ENCODE peak calls at places on chromosome 12, in four cellular contexts. M, S, Q and R are unnamed samples.

GRCh38 chr12:124289634-124290600 is 5.0 kb upstream of the RFLNA start:
- DNase-seq in M (no peak), S (peak), Q (no peak), R (no peak)

GRCh38 chr12:13248956-13249355 is 52.4 kb downstream of the EMP1 start:
- DNase-seq in M (no peak), S (no peak), Q (no peak), R (no peak)

GRCh38 chr12:49763006-49763591 is 21.7 kb downstream of the TMBIM6 start:
- DNase-seq in M (peak), S (peak), Q (no peak), R (peak)

GRCh38 chr12:45468751-45469615 is 253.1 kb downstream of the ANO6 start:
- DNase-seq in M (no peak), S (no peak), Q (no peak), R (no peak)

GRCh38 chr12:7130791-7131501 is 775 bp downstream of the CLSTN3 start:
- DNase-seq in M (no peak), S (peak), Q (peak), R (peak)

GRCh38 chr12:17301544-17301943 is 695.6 kb upstream of the LMO3 start:
- DNase-seq in M (no peak), S (no peak), Q (no peak), R (no peak)

GRCh38 chr12:77372469-77372868 is 307.1 kb upstream of the E2F7 start:
- DNase-seq in M (no peak), S (no peak), Q (no peak), R (no peak)

GRCh38 chr12:132373967-132374820 is 44.8 kb upstream of the GALNT9 start:
- DNase-seq in M (no peak), S (peak), Q (no peak), R (peak)

GRCh38 chr12:91811481-91812287 is 334.0 kb downstream of the BTG1 start:
- DNase-seq in M (peak), S (peak), Q (peak), R (peak)

GRCh38 chr12:109797905-109798669 is 35.1 kb downstream of the TRPV4 start:
- DNase-seq in M (no peak), S (no peak), Q (no peak), R (peak)

GRCh38 chr12:124852329-124852831 is 11.3 kb downstream of the SCARB1 start:
- DNase-seq in M (no peak), S (peak), Q (no peak), R (no peak)

GRCh38 chr12:51517800-51518199 is 73.2 kb upstream of the SCN8A start:
- DNase-seq in M (no peak), S (no peak), Q (no peak), R (no peak)

GRCh38 chr12:68263366-68263765 is 10.0 kb upstream of the IL22 start:
- DNase-seq in M (no peak), S (peak), Q (no peak), R (no peak)

GRCh38 chr12:57896437-57897201 is 44.7 kb upstream of the ATP23 start:
- DNase-seq in M (peak), S (peak), Q (no peak), R (peak)

GRCh38 chr12:69901141-69901900 is 76.3 kb downstream of the MYRFL start:
- DNase-seq in M (no peak), S (peak), Q (no peak), R (no peak)

GRCh38 chr12:50282581-50283229 is 615 bp downstream of the LIMA1 start:
- DNase-seq in M (peak), S (peak), Q (no peak), R (peak)

GRCh38 chr12:132160671-132161045 is 16.4 kb downstream of the NOC4L start:
- DNase-seq in M (no peak), S (no peak), Q (no peak), R (no peak)

GRCh38 chr12:6318440-6318879 is 8.0 kb downstream of the PLEKHG6 start:
- DNase-seq in M (no peak), S (no peak), Q (no peak), R (no peak)

GRCh38 chr12:124190301-124191023 is 104.4 kb upstream of the RFLNA start:
- DNase-seq in M (no peak), S (no peak), Q (no peak), R (no peak)

GRCh38 chr12:81811066-81811777 is 52.1 kb upstream of the PPFIA2 start:
- DNase-seq in M (no peak), S (no peak), Q (no peak), R (no peak)

GRCh38 chr12:52307836-52308806 is 13.1 kb downstream of the KRT83 start:
- DNase-seq in M (no peak), S (peak), Q (no peak), R (peak)

GRCh38 chr12:25337916-25338315 is 87.2 kb upstream of the KRAS start:
- DNase-seq in M (no peak), S (peak), Q (no peak), R (no peak)

GRCh38 chr12:113136128-113136989 is 798 bp upstream of the RASAL1 start:
- DNase-seq in M (no peak), S (no peak), Q (no peak), R (peak)

GRCh38 chr12:131287015-131287937 is 333.6 kb downstream of the ADGRD1 start:
- DNase-seq in M (no peak), S (no peak), Q (no peak), R (no peak)

GRCh38 chr12:2520722-2521246 is 274.0 kb upstream of the FKBP4 start:
- DNase-seq in M (no peak), S (no peak), Q (no peak), R (no peak)

GRCh38 chr12:109493938-109494337 is 16.5 kb downstream of the UBE3B start:
- DNase-seq in M (no peak), S (no peak), Q (no peak), R (no peak)

GRCh38 chr12:64824130-64824499 is 332 bp upstream of the TBC1D30 start:
- DNase-seq in M (no peak), S (no peak), Q (peak), R (no peak)

GRCh38 chr12:109291117-109291516 is 18.0 kb downstream of the FOXN4 start:
- DNase-seq in M (no peak), S (no peak), Q (no peak), R (no peak)

GRCh38 chr12:19129486-19130223 is at the start of gene PLEKHA5:
- DNase-seq in M (peak), S (peak), Q (peak), R (peak)

GRCh38 chr12:16281157-16281556 is 3.7 kb upstream of the SLC15A5 start:
- DNase-seq in M (no peak), S (peak), Q (no peak), R (no peak)

GRCh38 chr12:103503546-103504480 is 8.0 kb upstream of the C12orf42 start:
- DNase-seq in M (no peak), S (no peak), Q (peak), R (peak)

GRCh38 chr12:120012067-120012621 is 23.1 kb downstream of the BICDL1 start:
- DNase-seq in M (peak), S (peak), Q (no peak), R (no peak)

GRCh38 chr12:89918172-89918880 is 209.7 kb upstream of the ATP2B1 start:
- DNase-seq in M (no peak), S (no peak), Q (no peak), R (no peak)

GRCh38 chr12:67957383-67957782 is 31.9 kb upstream of the IFNG-AS1 start:
- DNase-seq in M (no peak), S (no peak), Q (no peak), R (no peak)

GRCh38 chr12:67276469-67276868 is 7.3 kb downstream of the CAND1 start:
- DNase-seq in M (no peak), S (peak), Q (no peak), R (no peak)

GRCh38 chr12:71652656-71653055 is 11.0 kb downstream of the ZFC3H1 start:
- DNase-seq in M (no peak), S (no peak), Q (no peak), R (no peak)

GRCh38 chr12:52735106-52735505 is 31.8 kb upstream of the KRT77 start:
- DNase-seq in M (no peak), S (no peak), Q (no peak), R (no peak)